ENCODE peak calls at places on chromosomes 4 and X, in eight cellular contexts. C, T, R, W, L, F, Z and G are unnamed samples.

GRCh38 chr4:88965053-88965452 is 91.9 kb downstream of the FAM13A start:
- DNase-seq in C (no peak), T (no peak), R (no peak), W (no peak), L (no peak), F (no peak), Z (no peak), G (no peak)

GRCh38 chrX:97189668-97190067 is 306.0 kb downstream of the RPA4 start:
- DNase-seq in C (no peak), T (no peak), R (no peak), W (no peak), L (no peak), F (no peak), Z (no peak), G (peak; percentile 77)

GRCh38 chr4:52824603-52825310 is 37.4 kb upstream of the RASL11B start:
- DNase-seq in C (no peak), T (peak; percentile 38), R (peak; percentile 95), W (no peak), L (no peak), F (peak; percentile 48), Z (peak; percentile 46), G (no peak)

GRCh38 chrX:136397001-136397400 is 90.7 kb upstream of the BRS3 start:
- DNase-seq in C (no peak), T (no peak), R (no peak), W (no peak), L (no peak), F (no peak), Z (no peak), G (no peak)

GRCh38 chr4:66777097-66777496 is 768.2 kb downstream of the CENPC start:
- DNase-seq in C (no peak), T (no peak), R (no peak), W (no peak), L (no peak), F (no peak), Z (no peak), G (peak; percentile 23)

GRCh38 chrX:26848511-26848910 is 614.6 kb downstream of the PPP4R3C start:
- DNase-seq in C (no peak), T (no peak), R (peak; percentile 65), W (no peak), L (no peak), F (no peak), Z (no peak), G (no peak)

GRCh38 chr4:25313194-25313895 is 771 bp downstream of the ZCCHC4 start:
- DNase-seq in C (no peak), T (no peak), R (no peak), W (no peak), L (peak; percentile 14), F (no peak), Z (no peak), G (no peak)

GRCh38 chr4:77800483-77801259 is 18.5 kb downstream of the CNOT6L start:
- DNase-seq in C (no peak), T (no peak), R (peak; percentile 42), W (no peak), L (no peak), F (no peak), Z (no peak), G (no peak)

GRCh38 chr4:8197521-8197920 is 1.6 kb upstream of the SH3TC1 start:
- DNase-seq in C (no peak), T (no peak), R (no peak), W (no peak), L (no peak), F (no peak), Z (no peak), G (no peak)

DNA sequence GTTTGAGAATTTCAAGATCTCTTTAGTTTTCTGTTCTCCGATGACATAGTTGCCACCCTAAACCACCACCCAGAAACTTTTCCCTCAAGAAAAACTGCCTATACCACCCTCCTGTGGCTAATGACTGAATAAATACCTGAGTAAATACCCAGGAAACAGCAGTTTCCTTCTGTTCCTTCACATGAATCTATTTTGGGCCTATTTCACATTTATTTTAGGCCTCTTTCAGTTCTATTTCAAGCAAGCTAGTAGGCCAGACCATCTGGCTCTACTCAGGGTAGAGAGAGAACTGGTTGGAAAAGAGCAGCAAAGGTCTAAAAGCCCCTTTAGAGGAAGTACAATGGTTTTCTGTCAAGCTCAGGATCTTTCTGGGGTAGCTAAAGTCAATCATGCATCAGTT is 23.4 kb downstream of the ARHGEF9 start:
- DNase-seq in C (no peak), T (no peak), R (no peak), W (no peak), L (no peak), F (no peak), Z (no peak), G (no peak)
- TF ChIP-seq CTCF in C (no peak), T (no peak), R (no peak), W (no peak), L (no peak), F (peak; percentile 14), Z (no peak), G (no peak)

GRCh38 chr4:100593933-100594332 is 76.1 kb upstream of the EMCN start:
- DNase-seq in C (no peak), T (no peak), R (no peak), W (no peak), L (no peak), F (no peak), Z (no peak), G (no peak)
- TF ChIP-seq CTCF in C (no peak), T (no peak), R (no peak), W (no peak), L (no peak), F (no peak), Z (no peak), G (no peak)

GRCh38 chr4:148883435-148883834 is 441.2 kb upstream of the NR3C2 start:
- DNase-seq in C (no peak), T (no peak), R (no peak), W (no peak), L (no peak), F (no peak), Z (no peak), G (no peak)
- TF ChIP-seq CTCF in C (no peak), T (no peak), R (no peak), W (no peak), L (no peak), F (no peak), Z (no peak), G (no peak)

DNA sequence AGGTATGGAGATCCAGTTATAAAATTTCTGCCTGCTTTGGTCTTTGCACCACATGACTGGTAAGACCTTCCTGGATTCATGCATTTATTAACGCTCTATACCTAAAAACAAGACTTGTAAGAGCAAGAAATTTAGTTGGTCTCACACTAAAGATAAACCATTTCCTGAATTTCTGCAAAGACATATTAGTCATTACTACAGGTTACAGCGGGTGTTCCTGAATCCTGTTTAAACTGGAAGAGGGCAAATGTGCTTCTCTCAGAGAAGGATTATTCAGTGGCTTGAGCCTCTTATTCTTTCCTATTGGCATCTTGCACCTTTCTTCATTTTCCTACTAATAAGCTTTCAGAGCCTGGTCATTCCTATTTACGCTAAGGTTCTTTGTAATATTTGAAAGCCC is 397.6 kb upstream of the TENM3 start:
- DNase-seq in C (no peak), T (no peak), R (no peak), W (no peak), L (no peak), F (no peak), Z (no peak), G (no peak)
- TF ChIP-seq CTCF in C (no peak), T (no peak), R (no peak), W (no peak), L (no peak), F (no peak), Z (no peak), G (no peak)

GRCh38 chr4:13627185-13627605 is 330 bp downstream of the BOD1L1 start:
- DNase-seq in C (no peak), T (no peak), R (peak; percentile 11), W (peak; percentile 27), L (peak; percentile 35), F (peak; percentile 58), Z (peak; percentile 48), G (no peak)

GRCh38 chr4:13633671-13634070 is 6.1 kb upstream of the BOD1L1 start:
- DNase-seq in C (no peak), T (no peak), R (no peak), W (no peak), L (no peak), F (no peak), Z (no peak), G (no peak)

GRCh38 chr4:13626492-13627184 is 887 bp downstream of the BOD1L1 start:
- DNase-seq in C (no peak), T (no peak), R (no peak), W (no peak), L (no peak), F (no peak), Z (no peak), G (no peak)

GRCh38 chr4:13627606-13628301 is at the start of gene BOD1L1:
- DNase-seq in C (peak; percentile 90), T (peak; percentile 91), R (peak; percentile 95), W (peak; percentile 89), L (peak; percentile 93), F (peak; percentile 92), Z (peak; percentile 93), G (peak; percentile 85)
- TF ChIP-seq CTCF in C (peak; percentile 64), T (peak; percentile 46), R (peak; percentile 36), W (peak; percentile 45), L (peak; percentile 62), F (peak; percentile 54), Z (no peak), G (peak; percentile 49)

GRCh38 chrX:133699023-133699728 is 283.9 kb upstream of the GPC4 start:
- DNase-seq in C (no peak), T (no peak), R (no peak), W (no peak), L (no peak), F (no peak), Z (no peak), G (no peak)
- TF ChIP-seq CTCF in C (no peak), T (no peak), R (no peak), W (no peak), L (no peak), F (no peak), Z (no peak), G (no peak)

GRCh38 chr4:108512615-108513505 is 107.5 kb upstream of the RPL34 start:
- DNase-seq in C (no peak), T (no peak), R (peak; percentile 76), W (no peak), L (peak; percentile 43), F (no peak), Z (no peak), G (peak; percentile 51)
- TF ChIP-seq CTCF in C (no peak), T (no peak), R (peak; percentile 55), W (no peak), L (peak; percentile 47), F (peak; percentile 42), Z (peak; percentile 24), G (peak; percentile 73)

DNA sequence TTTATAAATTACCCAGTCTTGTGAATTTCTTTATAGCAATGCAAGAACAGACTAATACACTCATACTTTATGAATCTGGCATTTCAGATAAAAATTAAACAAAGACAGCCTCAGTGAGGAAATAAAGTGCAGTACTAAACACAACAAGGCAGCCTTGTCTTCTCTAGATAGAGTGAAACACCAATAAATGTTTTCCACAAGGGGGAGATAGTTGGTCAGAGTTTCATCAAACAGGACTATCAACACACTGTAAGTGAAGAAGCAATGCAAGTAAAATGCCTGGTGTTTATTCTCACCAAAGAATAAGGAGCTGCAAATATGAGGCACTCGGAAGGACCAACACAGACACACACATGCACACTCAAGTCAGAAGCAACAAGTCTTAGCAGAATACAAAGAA is 62.8 kb downstream of the FAM9B start:
- DNase-seq in C (no peak), T (no peak), R (peak; percentile 73), W (no peak), L (peak; percentile 60), F (no peak), Z (no peak), G (peak; percentile 25)
- TF ChIP-seq CTCF in C (no peak), T (peak; percentile 34), R (no peak), W (peak; percentile 41), L (peak; percentile 52), F (peak; percentile 32), Z (peak; percentile 38), G (peak; percentile 38)

GRCh38 chrX:132023117-132023895 is at the start of gene STK26:
- DNase-seq in C (no peak), T (peak; percentile 79), R (peak; percentile 58), W (peak; percentile 61), L (peak; percentile 88), F (peak; percentile 83), Z (peak; percentile 77), G (no peak)
- TF ChIP-seq CTCF in C (no peak), T (no peak), R (no peak), W (no peak), L (no peak), F (no peak), Z (no peak), G (peak; percentile 4)